ENCODE peak calls at places on chromosomes 4 and X, in eight cellular contexts. O is Peyer's patch, H is choroid plexus epithelial cell, Y is AG10803, G is lower leg skin, C is GM23338, V is mesothelial cell of epicardium, B is brain microvascular endothelial cell. Z is an unnamed sample.

GRCh38 chr4:86595426-86595805 is 1.3 kb downstream of the PTPN13 start:
- DNase-seq in O (no peak), H (no peak), Y (no peak), G (no peak), C (no peak), V (no peak), B (peak), Z (no peak)

GRCh38 chr4:374298-375160 is 36.9 kb downstream of the ZNF141 start:
- DNase-seq in O (no peak), H (no peak), Y (no peak), G (no peak), C (no peak), V (no peak), B (no peak), Z (no peak)

GRCh38 chrX:142804085-142804484 is 221.6 kb upstream of the SPANXN4 start:
- DNase-seq in O (no peak), H (no peak), Y (no peak), G (no peak), C (peak), V (no peak), B (no peak), Z (no peak)

GRCh38 chrX:103726477-103726876 is 15.8 kb downstream of the TMEM31 start:
- DNase-seq in O (no peak), H (no peak), Y (no peak), G (no peak), C (no peak), V (no peak), B (no peak), Z (no peak)

GRCh38 chrX:7108995-7109634 is 38.4 kb upstream of the STS start:
- DNase-seq in O (no peak), H (no peak), Y (no peak), G (no peak), C (no peak), V (no peak), B (no peak), Z (no peak)

GRCh38 chr4:32032136-32032672 is 1312.0 kb downstream of the PCDH7 start:
- DNase-seq in O (no peak), H (no peak), Y (no peak), G (no peak), C (no peak), V (no peak), B (no peak), Z (no peak)

GRCh38 chr4:43243433-43244116 is 351.1 kb downstream of the GRXCR1 start:
- DNase-seq in O (no peak), H (no peak), Y (no peak), G (no peak), C (no peak), V (no peak), B (no peak), Z (no peak)

GRCh38 chrX:134423606-134424005 is 36.4 kb upstream of the HPRT1 start:
- DNase-seq in O (no peak), H (peak), Y (peak), G (no peak), C (no peak), V (no peak), B (no peak), Z (no peak)

GRCh38 chr4:24160358-24160757 is 270.5 kb upstream of the PPARGC1A start:
- DNase-seq in O (no peak), H (no peak), Y (no peak), G (no peak), C (no peak), V (no peak), B (no peak), Z (no peak)

GRCh38 chr4:7828926-7829325 is 110.7 kb downstream of the AFAP1 start:
- DNase-seq in O (no peak), H (peak), Y (peak), G (no peak), C (no peak), V (no peak), B (peak), Z (no peak)

GRCh38 chrX:37541991-37542390 is 29.5 kb upstream of the LANCL3 start:
- DNase-seq in O (no peak), H (no peak), Y (no peak), G (no peak), C (no peak), V (no peak), B (no peak), Z (no peak)

GRCh38 chr4:14862881-14863280 is 139.4 kb upstream of the CPEB2 start:
- DNase-seq in O (no peak), H (no peak), Y (no peak), G (no peak), C (peak), V (no peak), B (no peak), Z (no peak)

GRCh38 chr4:27684501-27685077 is 823.9 kb downstream of the STIM2 start:
- DNase-seq in O (peak), H (peak), Y (peak), G (no peak), C (peak), V (peak), B (peak), Z (no peak)

GRCh38 chrX:102651968-102652744 is 873 bp downstream of the GPRASP1 start:
- DNase-seq in O (peak), H (peak), Y (peak), G (no peak), C (peak), V (no peak), B (peak), Z (no peak)

GRCh38 chrX:78747471-78747870 is at the start of gene LPAR4:
- DNase-seq in O (no peak), H (peak), Y (no peak), G (no peak), C (peak), V (no peak), B (no peak), Z (no peak)

GRCh38 chrX:43753637-43754036 is 97.5 kb downstream of the MAOA start:
- DNase-seq in O (no peak), H (peak), Y (no peak), G (no peak), C (no peak), V (no peak), B (no peak), Z (no peak)

GRCh38 chr4:119149110-119149509 is 13.5 kb downstream of the MYOZ2 start:
- DNase-seq in O (no peak), H (no peak), Y (no peak), G (no peak), C (peak), V (no peak), B (no peak), Z (no peak)
- TF ChIP-seq CTCF in O (no peak), H (no peak), Y (no peak), G (no peak), C (no peak), V (no peak), B (no peak), Z (no peak)

DNA sequence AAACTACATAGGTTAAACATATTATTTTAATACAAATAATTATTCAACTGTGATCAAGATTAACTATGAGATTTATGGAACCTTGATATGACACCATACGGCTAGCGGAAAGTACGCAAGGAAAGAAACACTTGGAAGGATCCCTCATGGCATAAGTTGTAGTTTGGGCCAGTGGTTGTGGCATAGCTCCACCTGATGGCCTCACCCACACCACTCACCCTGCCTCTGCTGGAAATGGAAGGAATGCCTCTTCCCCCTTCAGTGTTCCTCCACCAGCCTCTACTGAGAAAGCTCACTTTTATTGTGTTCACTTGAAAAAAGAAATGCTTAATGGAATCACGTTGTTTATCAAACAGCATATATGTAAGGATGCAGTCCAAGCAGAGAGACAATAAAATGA is 86.4 kb downstream of the BMP15 start:
- DNase-seq in O (no peak), H (no peak), Y (no peak), G (no peak), C (peak), V (no peak), B (no peak), Z (no peak)
- TF ChIP-seq CTCF in O (no peak), H (no peak), Y (no peak), G (no peak), C (peak), V (no peak), B (no peak), Z (no peak)

GRCh38 chr4:184283659-184284335 is 66.1 kb upstream of the ENPP6 start:
- DNase-seq in O (no peak), H (no peak), Y (no peak), G (no peak), C (no peak), V (no peak), B (no peak), Z (no peak)

GRCh38 chr4:184280591-184281071 is 63.0 kb upstream of the ENPP6 start:
- DNase-seq in O (no peak), H (no peak), Y (no peak), G (no peak), C (no peak), V (no peak), B (no peak), Z (no peak)

GRCh38 chr4:184281231-184282139 is 63.8 kb upstream of the ENPP6 start:
- DNase-seq in O (no peak), H (no peak), Y (no peak), G (no peak), C (no peak), V (no peak), B (no peak), Z (no peak)

GRCh38 chr4:184282895-184283654 is 65.4 kb upstream of the ENPP6 start:
- DNase-seq in O (peak), H (no peak), Y (no peak), G (no peak), C (no peak), V (no peak), B (no peak), Z (no peak)

DNA sequence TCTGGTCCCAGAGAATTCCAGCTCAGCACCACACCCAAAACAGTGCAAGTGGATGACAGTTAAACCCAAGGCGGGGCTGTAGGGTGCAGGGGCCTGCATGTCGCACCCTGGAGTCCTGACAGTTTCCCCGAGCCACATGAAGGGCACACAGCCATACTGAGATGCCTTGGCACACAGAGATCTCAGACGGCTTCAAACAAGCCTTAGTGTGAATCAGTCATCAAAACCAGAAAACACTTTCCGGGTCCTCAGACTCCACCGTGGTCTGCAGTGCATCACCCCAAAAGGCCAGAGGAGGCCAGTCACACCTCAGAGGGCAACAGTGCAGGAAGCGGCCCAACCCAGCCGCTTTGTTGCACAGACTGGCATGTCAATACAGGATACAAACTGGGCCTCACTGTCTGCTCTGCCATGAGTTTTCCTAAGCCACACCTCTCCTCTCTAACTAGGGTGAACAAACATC is 64.6 kb upstream of the ENPP6 start:
- DNase-seq in O (peak), H (no peak), Y (no peak), G (no peak), C (peak), V (no peak), B (no peak), Z (no peak)
- TF ChIP-seq CTCF in O (no peak), H (no peak), Y (no peak), G (no peak), C (peak), V (no peak), B (no peak), Z (no peak)

GRCh38 chr4:2715426-2715825 is 40.7 kb downstream of the TNIP2 start:
- DNase-seq in O (no peak), H (no peak), Y (no peak), G (no peak), C (no peak), V (no peak), B (no peak), Z (no peak)

GRCh38 chr4:2714071-2714770 is 41.9 kb downstream of the TNIP2 start:
- DNase-seq in O (no peak), H (peak), Y (peak), G (no peak), C (no peak), V (no peak), B (peak), Z (no peak)

GRCh38 chr4:2713337-2713736 is 42.8 kb downstream of the TNIP2 start:
- DNase-seq in O (no peak), H (no peak), Y (no peak), G (no peak), C (no peak), V (no peak), B (no peak), Z (no peak)

GRCh38 chr4:2714918-2715317 is 41.2 kb downstream of the TNIP2 start:
- DNase-seq in O (no peak), H (peak), Y (peak), G (no peak), C (no peak), V (no peak), B (no peak), Z (no peak)

GRCh38 chr4:2712261-2712842 is 43.8 kb downstream of the TNIP2 start:
- DNase-seq in O (no peak), H (peak), Y (no peak), G (no peak), C (peak), V (no peak), B (no peak), Z (no peak)
- TF ChIP-seq CTCF in O (no peak), H (peak), Y (no peak), G (no peak), C (peak), V (no peak), B (peak), Z (no peak)

GRCh38 chr4:104868533-104868932 is 278.1 kb upstream of the TET2 start:
- DNase-seq in O (no peak), H (no peak), Y (no peak), G (no peak), C (no peak), V (no peak), B (no peak), Z (no peak)
- TF ChIP-seq CTCF in O (no peak), H (no peak), Y (no peak), G (no peak), C (no peak), V (no peak), B (no peak), Z (no peak)

DNA sequence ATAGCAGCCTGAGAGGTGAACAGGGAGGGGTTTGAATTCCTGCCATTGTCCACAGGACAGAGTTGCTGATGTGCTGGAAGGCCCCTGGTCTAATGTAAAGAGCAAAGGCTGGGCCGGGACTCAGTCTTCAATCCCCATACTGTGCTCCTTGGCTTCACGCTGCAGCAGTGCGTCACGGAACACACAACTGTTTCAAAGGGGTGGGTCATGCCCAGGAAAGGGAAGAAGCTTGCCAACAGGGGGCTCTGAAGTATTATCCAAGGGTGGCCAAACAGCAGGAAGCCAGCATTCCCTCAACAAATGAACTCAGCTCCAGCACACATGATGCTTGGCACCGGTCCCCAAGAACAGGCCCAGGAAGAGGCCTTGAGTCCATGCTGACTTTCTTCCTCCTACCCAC is 122.5 kb downstream of the NFKB1 start:
- DNase-seq in O (no peak), H (peak), Y (peak), G (peak), C (peak), V (no peak), B (peak), Z (no peak)
- TF ChIP-seq CTCF in O (no peak), H (peak), Y (peak), G (no peak), C (peak), V (no peak), B (peak), Z (no peak)

DNA sequence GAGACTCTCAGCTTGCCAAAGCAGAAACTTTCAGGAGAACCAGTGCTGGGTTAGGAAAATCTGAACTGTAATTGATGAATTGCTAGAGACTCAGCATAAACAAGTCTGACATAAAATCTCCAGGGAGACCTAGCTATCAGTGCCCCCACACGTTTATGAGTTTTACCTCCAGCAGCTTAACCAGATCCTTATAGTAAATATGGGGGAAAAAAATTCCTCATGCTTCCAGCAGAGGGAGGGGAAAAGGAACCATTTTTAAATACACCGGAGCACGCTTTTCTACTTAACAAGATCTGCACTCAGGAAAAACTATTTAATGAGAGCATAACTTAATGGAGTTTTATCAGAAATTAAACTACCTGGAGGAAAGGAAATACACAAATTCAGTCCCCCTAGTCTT is 1040.7 kb upstream of the INTU start:
- DNase-seq in O (no peak), H (peak), Y (no peak), G (no peak), C (peak), V (no peak), B (no peak), Z (no peak)
- TF ChIP-seq CTCF in O (peak), H (peak), Y (peak), G (no peak), C (peak), V (peak), B (peak), Z (no peak)

GRCh38 chr4:145181091-145181501 is 707 bp upstream of the OTUD4 start:
- DNase-seq in O (no peak), H (no peak), Y (no peak), G (no peak), C (no peak), V (no peak), B (no peak), Z (no peak)

GRCh38 chr4:145179201-145179860 is 1.1 kb downstream of the OTUD4 start:
- DNase-seq in O (peak), H (peak), Y (peak), G (peak), C (peak), V (peak), B (peak), Z (no peak)

GRCh38 chr4:145178740-145179139 is 1.6 kb downstream of the OTUD4 start:
- DNase-seq in O (no peak), H (no peak), Y (no peak), G (no peak), C (no peak), V (no peak), B (no peak), Z (no peak)

GRCh38 chr4:145182212-145182611 is 1.8 kb upstream of the OTUD4 start:
- DNase-seq in O (no peak), H (no peak), Y (no peak), G (no peak), C (no peak), V (no peak), B (no peak), Z (no peak)

GRCh38 chr4:145180298-145181090 is at the start of gene OTUD4:
- DNase-seq in O (peak), H (peak), Y (peak), G (peak), C (peak), V (peak), B (peak), Z (peak)
- TF ChIP-seq CTCF in O (no peak), H (no peak), Y (peak), G (no peak), C (no peak), V (no peak), B (peak), Z (no peak)

GRCh38 chrX:68193234-68193633 is 240.1 kb downstream of the OPHN1 start:
- DNase-seq in O (no peak), H (no peak), Y (no peak), G (no peak), C (no peak), V (no peak), B (no peak), Z (no peak)
- TF ChIP-seq CTCF in O (no peak), H (no peak), Y (no peak), G (no peak), C (no peak), V (no peak), B (no peak), Z (no peak)

Z was measured in CD14-positive monocyte.